ENCODE peak calls at places on chromosomes 6 and 20, in four cellular contexts. Q, T, B and N are unnamed samples.

GRCh38 chr6:89430563-89430962 is 2.4 kb upstream of the ANKRD6 start:
- DNase-seq in B (no peak), T (no peak), Q (peak), N (no peak)

GRCh38 chr6:167523426-167523825 is 198.5 kb downstream of the TTLL2 start:
- DNase-seq in T (no peak), B (no peak), Q (no peak), N (no peak)

GRCh38 chr6:99943846-99944245 is 50.2 kb downstream of the MCHR2 start:
- DNase-seq in T (no peak), Q (no peak), B (no peak), N (no peak)

GRCh38 chr20:38275815-38276550 is 15.4 kb upstream of the KIAA1755 start:
- DNase-seq in B (peak), Q (no peak), T (no peak), N (no peak)

GRCh38 chr6:130852844-130853554 is 25.8 kb downstream of the SMLR1 start:
- DNase-seq in Q (no peak), T (no peak), B (no peak), N (no peak)

GRCh38 chr6:82363368-82364086 is at the start of gene TPBG:
- DNase-seq in T (peak), Q (peak), B (peak), N (no peak)

GRCh38 chr6:168238159-168238887 is 81.3 kb downstream of the DACT2 start:
- DNase-seq in Q (no peak), B (no peak), T (no peak), N (no peak)

GRCh38 chr6:111737065-111737521 is 131.4 kb upstream of the TRAF3IP2 start:
- DNase-seq in Q (no peak), T (no peak), B (no peak), N (no peak)

GRCh38 chr20:36653456-36653855 is 7.5 kb upstream of the SLA2 start:
- DNase-seq in Q (no peak), B (no peak), T (no peak), N (no peak)

GRCh38 chr20:23541330-23541729 is 27.0 kb downstream of the CST9L start:
- DNase-seq in B (no peak), T (no peak), Q (no peak), N (no peak)

GRCh38 chr6:118203421-118204000 is 296.4 kb downstream of the SLC35F1 start:
- DNase-seq in B (no peak), T (no peak), Q (no peak), N (no peak)

GRCh38 chr20:17226410-17227198 is at the start of gene PCSK2:
- DNase-seq in B (no peak), Q (peak), T (peak), N (no peak)

GRCh38 chr20:58128635-58129625 is 99.5 kb downstream of the ANKRD60 start:
- DNase-seq in B (no peak), Q (no peak), T (no peak), N (no peak)

GRCh38 chr20:58130574-58130973 is 97.9 kb downstream of the ANKRD60 start:
- DNase-seq in T (no peak), Q (no peak), B (no peak), N (no peak)

GRCh38 chr20:58130156-58130555 is 98.3 kb downstream of the ANKRD60 start:
- DNase-seq in Q (no peak), T (no peak), B (no peak), N (no peak)

GRCh38 chr20:58131111-58131510 is 97.3 kb downstream of the ANKRD60 start:
- DNase-seq in T (no peak), Q (no peak), B (peak), N (no peak)

DNA sequence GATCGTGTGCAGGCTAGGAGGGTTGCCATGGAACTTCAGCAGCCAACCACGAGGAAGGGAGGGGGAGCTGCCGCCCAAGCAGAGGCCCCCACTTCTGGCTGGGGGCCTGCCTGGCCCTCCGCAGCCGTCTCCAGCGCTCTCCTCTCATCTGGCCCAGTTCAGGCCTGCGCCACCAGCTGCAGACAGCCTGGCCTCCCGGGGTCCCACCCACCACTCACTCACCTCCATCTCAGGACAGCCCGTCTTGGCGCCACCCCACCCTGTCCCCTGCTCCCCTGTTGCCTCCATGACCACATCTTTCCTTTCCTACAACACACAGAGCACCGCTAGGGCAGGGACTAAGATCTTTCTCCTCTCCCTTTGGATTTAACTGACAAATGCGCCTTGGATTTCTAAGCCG is 98.7 kb downstream of the ANKRD60 start:
- DNase-seq in T (no peak), B (no peak), Q (no peak), N (no peak)
- TF ChIP-seq CTCF in T (no peak), B (no peak), Q (no peak), N (no peak)

GRCh38 chr6:109008951-109009760 is 85.5 kb downstream of the SESN1 start:
- DNase-seq in T (peak), Q (peak), B (peak), N (peak)
- TF ChIP-seq CTCF in T (no peak), Q (peak), B (no peak), N (no peak)

GRCh38 chr6:153790881-153791473 is 248.1 kb upstream of the OPRM1 start:
- DNase-seq in Q (peak), B (no peak), T (no peak), N (no peak)
- TF ChIP-seq CTCF in Q (no peak), B (no peak), T (no peak), N (no peak)

GRCh38 chr6:142489722-142490610 is 188.2 kb downstream of the ADGRG6 start:
- DNase-seq in T (no peak), B (no peak), Q (no peak), N (no peak)
- TF ChIP-seq CTCF in T (no peak), B (no peak), Q (no peak), N (no peak)

GRCh38 chr20:47785321-47785899 is at the start of gene SULF2:
- DNase-seq in B (peak), Q (no peak), T (peak), N (peak)

GRCh38 chr20:47785900-47786762 is 850 bp upstream of the SULF2 start:
- DNase-seq in B (peak), Q (peak), T (peak), N (peak)

GRCh38 chr20:47784256-47784598 is 1.1 kb downstream of the SULF2 start:
- DNase-seq in B (no peak), Q (no peak), T (no peak), N (no peak)

GRCh38 chr20:47782920-47783552 is 2.2 kb downstream of the SULF2 start:
- DNase-seq in T (no peak), B (no peak), Q (no peak), N (no peak)

DNA sequence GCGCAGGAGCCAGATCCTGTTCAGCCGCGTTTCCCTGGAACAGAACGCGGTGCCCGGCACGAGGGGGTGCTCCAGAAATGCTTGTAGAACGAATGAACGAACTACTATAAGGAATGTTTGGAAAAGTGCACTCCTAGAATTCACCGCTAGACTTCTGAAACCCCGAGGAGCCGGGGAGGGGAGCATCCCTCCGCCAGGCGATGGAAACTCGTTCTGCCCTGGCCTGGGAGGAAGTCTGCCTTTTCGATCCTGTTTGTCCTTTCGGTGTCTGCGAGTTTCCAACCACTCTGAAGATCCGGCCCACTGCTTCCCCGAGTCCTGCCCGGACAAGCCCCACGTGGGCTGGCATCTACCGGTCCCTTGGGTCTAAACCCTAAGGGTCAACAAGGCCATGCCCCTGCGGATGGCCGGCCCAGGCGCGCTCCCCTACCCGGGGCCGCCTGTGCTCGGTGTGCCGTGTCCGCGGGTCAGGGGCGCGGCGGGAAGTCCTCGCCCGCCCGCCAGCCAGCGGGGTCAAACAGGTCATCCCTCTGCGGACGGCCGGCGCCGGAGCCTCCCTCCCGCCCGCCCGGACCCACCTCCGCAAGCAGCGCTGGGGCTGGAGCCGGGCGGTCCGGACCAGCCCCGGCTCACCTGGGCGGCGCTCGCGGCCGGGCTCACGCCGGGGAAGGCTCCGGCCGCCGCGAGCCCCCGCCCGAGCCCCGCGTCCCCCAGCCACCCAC is 521 bp downstream of the SULF2 start:
- DNase-seq in Q (no peak), T (peak), B (peak), N (no peak)
- TF ChIP-seq CTCF in Q (peak), T (no peak), B (peak), N (no peak)

GRCh38 chr6:113461153-113461897 is 395.8 kb upstream of the MARCKS start:
- DNase-seq in Q (no peak), T (no peak), B (no peak), N (no peak)
- TF ChIP-seq CTCF in Q (no peak), T (no peak), B (no peak), N (no peak)

DNA sequence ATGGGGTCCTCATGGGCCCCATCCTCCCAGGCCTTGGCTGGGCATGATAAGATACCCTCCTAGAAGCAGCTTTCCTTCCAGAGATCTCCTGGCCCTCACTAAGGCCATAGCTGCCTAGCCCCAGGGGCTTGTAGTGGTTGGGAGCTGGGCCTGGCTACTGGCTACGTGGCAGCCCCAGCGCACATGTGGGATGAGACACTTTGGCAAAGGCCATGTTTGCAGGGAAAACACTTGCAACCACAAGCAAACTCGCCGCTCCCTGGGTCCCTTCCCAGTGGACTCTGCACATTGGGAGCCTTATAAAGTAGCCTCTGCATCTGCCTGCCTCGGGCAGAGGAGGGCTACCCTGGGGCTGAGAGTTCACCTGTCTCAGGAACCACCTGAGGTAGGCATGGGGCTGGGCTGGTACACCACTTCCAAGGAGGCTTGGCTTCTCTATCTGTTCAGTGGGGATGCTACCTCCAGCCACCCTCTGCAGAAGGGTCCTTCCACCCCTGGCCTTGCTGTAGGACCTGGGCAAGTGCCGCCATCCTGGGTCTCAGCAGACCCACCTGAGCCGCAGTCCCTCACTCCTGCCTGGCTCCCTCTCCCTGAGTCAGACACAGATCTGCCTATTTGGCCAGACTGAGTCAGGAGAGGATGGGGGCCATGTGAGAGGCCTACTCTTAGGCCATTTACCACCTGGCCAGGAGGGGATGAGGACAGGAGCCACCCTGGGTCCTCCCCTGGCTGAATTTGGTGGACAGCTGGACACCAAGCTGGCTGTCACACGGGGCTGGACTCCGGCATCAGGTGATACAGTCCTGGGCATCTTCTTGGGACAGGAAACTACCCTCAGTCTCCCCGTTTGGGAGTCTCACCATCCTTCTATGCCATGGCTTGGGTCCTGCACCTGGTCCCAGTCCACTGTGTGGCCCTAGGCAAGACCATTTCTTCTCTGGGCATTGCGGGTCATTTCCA is at the start of gene BPIFB2:
- DNase-seq in B (no peak), T (no peak), Q (no peak), N (no peak)
- TF ChIP-seq CTCF in B (no peak), T (no peak), Q (no peak), N (no peak)

GRCh38 chr20:3068075-3068474 is 3.3 kb upstream of the OXT start:
- DNase-seq in B (no peak), Q (no peak), T (no peak), N (no peak)

GRCh38 chr20:3071610-3072529 is at the start of gene OXT:
- DNase-seq in Q (no peak), T (peak), B (no peak), N (peak)

GRCh38 chr20:3067139-3068009 is 4.0 kb upstream of the OXT start:
- DNase-seq in Q (no peak), T (no peak), B (no peak), N (no peak)

GRCh38 chr20:3071266-3071609 is 182 bp upstream of the OXT start:
- DNase-seq in Q (no peak), B (no peak), T (no peak), N (no peak)

DNA sequence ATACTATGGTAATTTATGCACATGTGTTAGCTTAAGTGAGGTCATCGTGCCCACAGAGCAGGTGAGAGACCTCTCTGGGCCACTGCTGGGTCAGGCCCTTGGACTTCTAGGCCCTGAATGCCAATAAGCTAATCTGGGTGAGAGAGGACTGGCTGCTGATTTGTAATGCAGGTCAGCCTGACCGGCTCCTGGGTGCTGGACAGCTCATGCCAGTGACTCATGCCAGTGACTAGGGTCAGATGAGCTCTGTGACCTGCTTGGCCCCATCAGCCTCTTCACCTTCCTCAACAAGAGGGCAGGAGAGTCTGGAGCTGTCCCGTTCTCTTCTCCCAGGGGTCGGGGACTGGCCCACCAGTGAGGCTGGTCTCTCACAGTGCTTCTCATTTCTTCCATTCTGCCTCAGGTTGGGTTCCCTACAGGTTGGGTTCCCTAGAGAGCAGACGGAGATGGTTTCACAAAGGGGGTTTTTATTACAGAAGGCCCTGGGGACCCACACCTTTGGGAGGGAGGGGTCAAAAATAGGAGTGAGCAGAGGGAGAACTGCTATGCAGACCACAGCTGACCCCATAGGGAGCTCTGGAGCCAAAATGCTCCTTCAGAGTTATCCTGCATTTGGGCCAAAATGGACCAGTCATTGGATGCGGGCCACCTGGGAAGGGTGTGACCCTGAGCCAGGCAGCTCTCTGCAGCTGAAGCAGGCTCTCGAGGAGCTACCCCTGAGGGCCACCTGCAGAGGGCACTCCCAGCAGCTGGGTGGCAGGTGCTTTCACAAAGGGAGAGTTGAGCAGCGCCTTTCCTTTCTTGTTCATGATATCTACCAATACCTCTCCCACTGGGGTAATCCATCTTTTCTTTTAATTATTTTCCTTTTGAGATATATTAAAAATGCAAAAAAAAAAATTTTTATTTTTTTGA is 2.2 kb upstream of the OXT start:
- DNase-seq in T (peak), Q (no peak), B (peak), N (no peak)
- TF ChIP-seq CTCF in T (peak), Q (no peak), B (no peak), N (no peak)